ENCODE peak calls at places on chromosome 21, in six cellular contexts. J, Z, E, D, L and U are unnamed samples.
A peak's percentile ranks its signal among the peaks of the same experiment; 100 is the strongest.

GRCh38 chr21:26806734-26807372 is 38.4 kb downstream of the ADAMTS1 start:
- DNase-seq in Z (no peak), J (no peak), D (no peak), E (no peak), L (peak; percentile 29), U (no peak)

GRCh38 chr21:35619184-35619583 is 441.1 kb downstream of the SETD4 start:
- DNase-seq in Z (no peak), D (no peak), L (no peak), E (peak; percentile 47), J (no peak), U (no peak)

GRCh38 chr21:28091500-28091899 is 901.2 kb downstream of the LTN1 start:
- DNase-seq in L (no peak), Z (no peak), J (no peak), E (no peak), D (no peak), U (no peak)

GRCh38 chr21:44880762-44881585 is 7.5 kb upstream of the PTTG1IP start:
- DNase-seq in D (no peak), E (peak; percentile 80), Z (no peak), L (peak; percentile 91), J (no peak), U (no peak)

GRCh38 chr21:46181953-46182547 is 2.2 kb downstream of the SPATC1L start:
- DNase-seq in E (no peak), Z (peak; percentile 52), L (no peak), D (peak; percentile 69), J (no peak), U (no peak)

GRCh38 chr21:44650973-44651675 is 3.3 kb downstream of the KRTAP12-4 start:
- DNase-seq in D (no peak), E (no peak), Z (no peak), L (no peak), J (no peak), U (no peak)

GRCh38 chr21:28337319-28337718 is 655.4 kb downstream of the LTN1 start:
- DNase-seq in Z (no peak), L (no peak), J (no peak), E (peak; percentile 82), D (no peak), U (no peak)

GRCh38 chr21:29077651-29078090 is 4.2 kb upstream of the CCT8 start:
- DNase-seq in L (no peak), J (peak; percentile 39), Z (no peak), E (peak; percentile 58), D (no peak), U (no peak)

GRCh38 chr21:45578811-45579381 is 36.7 kb upstream of the SLC19A1 start:
- DNase-seq in Z (peak; percentile 11), J (no peak), E (no peak), D (peak; percentile 57), L (no peak), U (no peak)

GRCh38 chr21:35084869-35085268 is 35.8 kb upstream of the RUNX1 start:
- DNase-seq in L (peak; percentile 39), J (no peak), Z (no peak), D (no peak), E (peak; percentile 72), U (no peak)

GRCh38 chr21:43806017-43806710 is 16.8 kb downstream of the RRP1 start:
- DNase-seq in Z (no peak), L (no peak), D (no peak), J (no peak), E (no peak), U (no peak)

GRCh38 chr21:32597205-32597604 is 11.9 kb upstream of the TCP10L start:
- DNase-seq in Z (no peak), L (peak; percentile 69), E (peak; percentile 70), D (no peak), J (no peak), U (no peak)

GRCh38 chr21:26405735-26406361 is 167.2 kb downstream of the CYYR1 start:
- DNase-seq in E (peak; percentile 83), D (no peak), J (no peak), Z (peak; percentile 60), L (peak; percentile 74), U (no peak)

GRCh38 chr21:36661511-36662309 is 37.2 kb upstream of the SIM2 start:
- DNase-seq in L (no peak), Z (peak; percentile 82), D (no peak), E (peak; percentile 45), J (peak; percentile 46), U (peak; percentile 36)

GRCh38 chr21:33936221-33937038 is 20.8 kb upstream of the ATP5PO start:
- DNase-seq in D (no peak), Z (peak; percentile 75), L (no peak), E (no peak), J (no peak), U (no peak)

GRCh38 chr21:39014751-39015150 is 168.5 kb downstream of the PSMG1 start:
- DNase-seq in L (peak; percentile 68), J (no peak), D (no peak), E (peak; percentile 96), Z (no peak), U (no peak)

GRCh38 chr21:35206141-35207125 is 157.3 kb upstream of the RUNX1 start:
- DNase-seq in D (no peak), E (no peak), L (peak; percentile 36), J (no peak), Z (peak; percentile 69), U (no peak)

GRCh38 chr21:30194701-30195299 is 21.1 kb downstream of the CLDN8 start:
- DNase-seq in L (peak; percentile 11), J (no peak), E (peak; percentile 62), Z (peak; percentile 54), D (no peak), U (peak; percentile 61)

GRCh38 chr21:40054403-40054802 is 187.2 kb downstream of the PCP4 start:
- DNase-seq in J (peak; percentile 56), Z (no peak), E (no peak), L (no peak), D (no peak), U (no peak)

GRCh38 chr21:38768385-38769071 is 37.2 kb upstream of the ETS2 start:
- DNase-seq in Z (no peak), J (no peak), D (no peak), E (peak; percentile 79), L (peak; percentile 44), U (no peak)

GRCh38 chr21:32520885-32521735 is 64.2 kb downstream of the TCP10L start:
- DNase-seq in E (peak; percentile 98), L (peak; percentile 81), Z (no peak), J (peak; percentile 68), D (peak; percentile 88), U (no peak)

GRCh38 chr21:38997756-38998155 is 185.5 kb downstream of the PSMG1 start:
- DNase-seq in E (no peak), D (no peak), J (no peak), Z (no peak), L (no peak), U (no peak)

GRCh38 chr21:41966872-41967621 is 13.2 kb upstream of the C2CD2 start:
- DNase-seq in E (no peak), D (no peak), L (no peak), J (no peak), Z (peak; percentile 39), U (no peak)

GRCh38 chr21:34947122-34947534 is 102.0 kb downstream of the RUNX1 start:
- DNase-seq in Z (no peak), D (no peak), L (no peak), J (no peak), E (no peak), U (no peak)

GRCh38 chr21:36999131-36999898 is 7.2 kb upstream of the RIPPLY3 start:
- DNase-seq in J (no peak), L (no peak), E (no peak), Z (peak; percentile 17), D (peak; percentile 26), U (no peak)

GRCh38 chr21:37564924-37565529 is 198.5 kb downstream of the DYRK1A start:
- DNase-seq in J (no peak), D (no peak), E (no peak), L (no peak), Z (no peak), U (no peak)

GRCh38 chr21:27561116-27561515 is 594.2 kb upstream of the ADAMTS5 start:
- DNase-seq in E (no peak), L (no peak), D (no peak), J (peak; percentile 16), Z (no peak), U (no peak)

GRCh38 chr21:35035116-35035515 is 14.0 kb downstream of the RUNX1 start:
- DNase-seq in J (no peak), D (no peak), L (no peak), Z (no peak), E (no peak), U (no peak)

GRCh38 chr21:39316062-39316461 is 2.6 kb upstream of the BRWD1 start:
- DNase-seq in L (peak; percentile 23), Z (no peak), E (no peak), J (no peak), D (no peak), U (no peak)

GRCh38 chr21:38383411-38384245 is 114.6 kb downstream of the ERG start:
- DNase-seq in D (no peak), E (no peak), Z (no peak), L (no peak), J (no peak), U (no peak)

GRCh38 chr21:28272272-28272992 is 720.2 kb downstream of the LTN1 start:
- DNase-seq in D (no peak), J (no peak), L (no peak), E (peak; percentile 68), Z (no peak), U (no peak)

GRCh38 chr21:34983680-34984086 is 65.4 kb downstream of the RUNX1 start:
- DNase-seq in Z (no peak), L (peak; percentile 25), J (no peak), D (no peak), E (no peak), U (no peak)

GRCh38 chr21:17088500-17088899 is 424.3 kb upstream of the CXADR start:
- DNase-seq in D (no peak), Z (no peak), E (no peak), J (no peak), L (no peak), U (no peak)